ENCODE peak calls at places on chromosomes 12 and 14, in five cellular contexts. T is endodermal cell, L is IMR-90, K is B cell, R is fibroblast of villous mesenchyme. H is an unnamed sample.

GRCh38 chr12:89247541-89247942 is 104.8 kb downstream of the DUSP6 start:
- DNase-seq in T (peak; percentile 68), L (peak; percentile 19), K (no peak), R (peak; percentile 60), H (no peak)

GRCh38 chr12:65567820-65568219 is 256.5 kb upstream of the HMGA2 start:
- DNase-seq in T (no peak), L (no peak), K (no peak), R (peak; percentile 48), H (no peak)

GRCh38 chr12:8609061-8609570 is 3.5 kb downstream of the AICDA start:
- DNase-seq in T (peak; percentile 78), L (peak; percentile 47), K (no peak), R (peak; percentile 43), H (peak; percentile 54)

GRCh38 chr12:124032265-124032886 is 59.4 kb downstream of the ZNF664 start:
- DNase-seq in T (peak; percentile 78), L (peak; percentile 71), K (peak; percentile 64), R (peak; percentile 74), H (peak; percentile 70)

GRCh38 chr14:53683229-53683628 is 273.4 kb downstream of the BMP4 start:
- DNase-seq in T (no peak), L (no peak), K (no peak), R (no peak), H (no peak)

GRCh38 chr12:112979281-112979680 is 962 bp downstream of the OAS2 start:
- DNase-seq in T (no peak), L (no peak), K (no peak), R (no peak), H (peak; percentile 24)

GRCh38 chr12:96399919-96400630 is at the start of gene CDK17:
- DNase-seq in T (peak; percentile 94), L (peak; percentile 83), K (peak; percentile 94), R (peak; percentile 90), H (peak; percentile 92)

GRCh38 chr14:50344116-50344775 is 32.1 kb downstream of the DMAC2L start:
- DNase-seq in T (no peak), L (peak; percentile 63), K (no peak), R (peak; percentile 18), H (peak; percentile 65)

GRCh38 chr12:17097674-17098073 is 491.7 kb upstream of the LMO3 start:
- DNase-seq in T (no peak), L (peak; percentile 3), K (no peak), R (no peak), H (no peak)

GRCh38 chr12:10668526-10668925 is 5.3 kb downstream of the STYK1 start:
- DNase-seq in T (no peak), L (no peak), K (no peak), R (no peak), H (no peak)
- TF ChIP-seq CTCF in T (no peak), L (no peak), K (no peak), R (no peak), H (no peak)

DNA sequence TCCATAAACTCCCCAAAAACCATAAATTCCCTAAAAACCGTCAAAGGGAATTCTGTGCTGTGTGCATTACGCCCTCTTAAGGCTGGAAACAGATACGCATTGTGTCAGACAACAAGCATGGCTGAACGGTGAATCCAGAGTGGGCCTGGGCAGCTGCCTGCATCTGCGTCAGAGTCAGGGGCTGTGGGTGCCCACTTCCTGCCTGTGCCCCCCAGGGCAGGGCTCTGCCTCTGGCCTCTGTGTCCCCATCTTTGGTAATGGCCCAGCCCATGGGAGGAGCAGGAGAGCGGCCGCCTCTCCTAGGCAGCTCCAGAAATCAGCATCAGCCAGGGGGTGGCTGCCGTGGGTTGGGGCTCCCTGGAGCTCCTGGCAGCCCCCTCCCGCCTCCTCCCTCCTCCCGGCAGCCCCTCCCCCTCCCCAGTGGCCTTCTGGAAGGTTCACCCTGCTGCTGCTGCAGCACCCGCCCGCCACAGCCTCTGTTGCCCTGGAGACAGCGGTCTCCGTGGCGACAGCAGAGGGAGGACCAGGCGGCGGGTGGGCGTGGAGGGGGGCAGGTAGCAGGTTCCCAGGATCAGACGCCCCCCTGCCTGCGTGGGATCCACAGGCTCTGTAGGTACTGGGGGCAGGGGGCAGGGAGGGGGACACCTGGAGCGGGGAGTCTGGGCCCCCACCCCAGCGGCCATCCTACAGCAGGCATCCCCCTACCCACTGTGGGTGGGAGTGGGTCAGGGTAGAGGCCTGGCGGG is 5.9 kb downstream of the MMP17 start:
- DNase-seq in T (peak; percentile 75), L (peak; percentile 37), K (no peak), R (peak; percentile 30), H (no peak)
- TF ChIP-seq CTCF in T (peak; percentile 75), L (peak; percentile 49), K (no peak), R (peak; percentile 60), H (peak; percentile 42)

GRCh38 chr14:30387856-30388255 is 171.1 kb upstream of the G2E3 start:
- DNase-seq in T (no peak), L (no peak), K (no peak), R (no peak), H (no peak)

GRCh38 chr14:30389134-30389900 is 169.6 kb upstream of the G2E3 start:
- DNase-seq in T (no peak), L (no peak), K (no peak), R (no peak), H (no peak)

GRCh38 chr14:30395065-30395464 is 163.9 kb upstream of the G2E3 start:
- DNase-seq in T (no peak), L (no peak), K (no peak), R (no peak), H (no peak)

GRCh38 chr14:30385925-30386324 is 173.0 kb upstream of the G2E3 start:
- DNase-seq in T (no peak), L (no peak), K (no peak), R (no peak), H (no peak)

DNA sequence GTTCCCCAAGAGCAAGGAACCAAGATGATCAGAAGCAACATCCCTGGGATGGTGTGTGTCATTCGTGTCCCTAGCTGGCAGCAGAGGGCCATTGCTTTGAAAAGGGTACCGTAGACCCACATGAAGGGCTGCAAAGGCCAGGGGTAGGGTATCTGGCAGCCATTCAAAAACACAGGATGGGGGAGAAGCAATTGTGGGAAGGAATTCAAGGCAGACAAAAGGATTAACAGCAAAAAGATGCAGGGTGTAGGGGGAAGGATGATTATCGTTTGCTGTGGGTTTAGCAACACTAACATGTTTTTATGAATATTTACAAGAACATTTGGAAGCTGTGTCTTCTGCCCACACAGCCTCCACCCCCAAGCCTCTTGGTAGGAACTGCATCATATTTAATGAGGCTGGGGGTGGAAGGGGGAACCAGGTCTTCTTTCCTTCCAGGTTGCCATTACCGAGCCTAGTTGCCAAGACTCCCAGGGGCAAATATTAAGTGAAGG is 169.0 kb upstream of the G2E3 start:
- DNase-seq in T (peak; percentile 50), L (no peak), K (no peak), R (no peak), H (no peak)
- TF ChIP-seq CTCF in T (peak; percentile 30), L (no peak), K (no peak), R (no peak), H (no peak)

GRCh38 chr12:53327435-53328042 is 6.1 kb upstream of the AAAS start:
- DNase-seq in T (no peak), L (no peak), K (no peak), R (peak; percentile 13), H (no peak)

GRCh38 chr12:53324779-53325538 is 3.5 kb upstream of the AAAS start:
- DNase-seq in T (peak; percentile 96), L (peak; percentile 84), K (peak; percentile 95), R (peak; percentile 93), H (peak; percentile 96)

GRCh38 chr12:53325539-53326061 is 4.2 kb upstream of the AAAS start:
- DNase-seq in T (peak; percentile 80), L (no peak), K (peak; percentile 72), R (no peak), H (peak; percentile 59)

GRCh38 chr12:53326460-53327185 is 5.2 kb upstream of the AAAS start:
- DNase-seq in T (no peak), L (no peak), K (no peak), R (no peak), H (no peak)

DNA sequence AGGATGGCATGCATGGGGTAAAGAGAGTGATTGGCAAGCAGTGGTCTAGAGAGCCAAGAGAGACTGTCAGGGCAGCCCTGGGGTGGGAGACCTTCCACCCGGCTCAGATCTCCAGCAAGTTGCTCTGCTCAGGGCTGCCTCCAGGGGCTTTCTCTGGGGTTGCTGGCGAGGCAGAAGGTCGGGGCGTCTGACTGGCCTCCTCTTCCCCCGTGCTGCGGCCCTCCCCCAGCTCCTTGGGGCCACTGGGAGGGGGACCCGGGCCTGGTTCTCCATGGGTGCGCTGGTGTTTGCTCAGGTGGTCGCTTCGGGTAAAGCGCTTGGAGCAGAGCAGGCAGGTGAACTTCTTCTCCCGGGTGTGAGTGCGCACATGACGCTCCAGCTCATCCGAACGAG is 6.6 kb upstream of the AAAS start:
- DNase-seq in T (peak; percentile 90), L (no peak), K (no peak), R (no peak), H (no peak)
- TF ChIP-seq CTCF in T (peak; percentile 63), L (no peak), K (no peak), R (no peak), H (no peak)

DNA sequence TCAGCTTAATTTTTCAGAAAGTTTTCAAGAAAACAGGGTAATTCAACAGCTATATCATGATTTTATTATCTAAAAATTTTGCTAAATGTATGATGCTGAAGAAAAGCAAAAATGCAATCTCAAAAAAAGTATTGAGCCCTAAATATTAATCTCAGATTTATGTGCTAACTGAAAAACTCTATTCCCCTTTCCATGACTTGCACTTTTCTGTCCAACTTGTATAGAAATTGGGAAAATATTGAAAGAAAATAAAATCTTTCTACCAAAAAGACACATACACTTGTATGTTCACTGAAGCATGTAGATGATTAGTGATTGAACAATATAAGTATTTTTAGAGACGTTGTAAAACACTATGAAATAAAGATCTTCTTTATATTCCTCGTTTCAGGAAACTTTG is 368.0 kb upstream of the ATXN7L3B start:
- DNase-seq in T (no peak), L (no peak), K (no peak), R (no peak), H (no peak)
- TF ChIP-seq CTCF in T (no peak), L (no peak), K (no peak), R (no peak), H (no peak)

DNA sequence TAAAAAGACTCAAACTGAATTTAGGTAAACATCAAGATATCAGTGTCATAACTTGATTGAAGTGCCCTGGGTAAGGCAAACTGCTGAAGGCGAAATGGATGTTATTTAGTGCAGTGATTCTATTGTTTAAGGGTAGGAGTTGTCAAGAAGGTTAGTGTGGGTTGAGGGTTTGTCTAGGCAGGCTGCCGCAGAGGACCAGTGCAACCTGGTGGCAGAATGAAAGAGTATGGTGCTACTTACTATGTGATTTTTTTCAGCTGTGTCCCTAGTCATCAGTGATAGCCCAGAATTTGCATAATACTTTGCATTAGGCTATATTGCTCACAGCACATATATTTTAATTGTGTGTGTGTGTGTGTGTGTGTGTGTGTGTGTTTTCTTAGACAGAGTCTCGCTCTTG is 1127.0 kb downstream of the GALC start:
- DNase-seq in T (peak; percentile 51), L (no peak), K (no peak), R (no peak), H (no peak)
- TF ChIP-seq CTCF in T (peak; percentile 59), L (no peak), K (no peak), R (peak; percentile 4), H (no peak)

GRCh38 chr14:60721331-60722162 is 2.6 kb downstream of the SIX4 start:
- DNase-seq in T (peak; percentile 88), L (peak; percentile 84), K (peak; percentile 73), R (peak; percentile 55), H (peak; percentile 65)
- TF ChIP-seq CTCF in T (peak; percentile 66), L (peak; percentile 37), K (peak; percentile 33), R (peak; percentile 37), H (peak; percentile 46)

H was measured in GM13977.